ENCODE peak calls at places on chromosomes 3 and 15, in five cellular contexts. O is psoas muscle, A is omental fat pad, S is esophagus muscularis mucosa, Y is esophagus squamous epithelium. J is an unnamed sample.

GRCh38 chr3:177875786-177876476 is 660.3 kb upstream of the KCNMB2 start:
- DNase-seq in O (no peak), A (no peak), S (no peak), Y (no peak), J (no peak)

GRCh38 chr3:157335677-157336076 is 101.0 kb upstream of the PTX3 start:
- DNase-seq in O (no peak), A (no peak), S (no peak), Y (no peak), J (no peak)

GRCh38 chr3:31550452-31551251 is 17.9 kb downstream of the STT3B start:
- DNase-seq in O (no peak), A (no peak), S (no peak), Y (no peak), J (no peak)

GRCh38 chr3:160279657-160280056 is 54.4 kb downstream of the C3orf80 start:
- DNase-seq in O (no peak), A (no peak), S (no peak), Y (no peak), J (no peak)

GRCh38 chr3:107740992-107741896 is 218.5 kb downstream of the BBX start:
- DNase-seq in O (no peak), A (no peak), S (no peak), Y (no peak), J (no peak)

GRCh38 chr15:62928996-62929350 is 113.6 kb upstream of the TPM1 start:
- DNase-seq in O (no peak), A (no peak), S (no peak), Y (no peak), J (no peak)

GRCh38 chr3:108103971-108104797 is 13.4 kb upstream of the CD47 start:
- DNase-seq in O (no peak), A (no peak), S (no peak), Y (no peak), J (no peak)

GRCh38 chr15:82393671-82394070 is 35.9 kb upstream of the GOLGA6L9 start:
- DNase-seq in O (no peak), A (no peak), S (no peak), Y (no peak), J (no peak)

GRCh38 chr15:97874139-97874538 is 86.4 kb upstream of the ARRDC4 start:
- DNase-seq in O (no peak), A (no peak), S (no peak), Y (no peak), J (no peak)

GRCh38 chr3:125125822-125126245 is 70.0 kb upstream of the HEG1 start:
- DNase-seq in O (no peak), A (peak), S (no peak), Y (no peak), J (no peak)

GRCh38 chr15:28099555-28100140 is 533 bp upstream of the OCA2 start:
- DNase-seq in O (no peak), A (no peak), S (no peak), Y (no peak), J (no peak)

GRCh38 chr15:28098360-28098765 is 752 bp downstream of the OCA2 start:
- DNase-seq in O (no peak), A (no peak), S (no peak), Y (no peak), J (no peak)

GRCh38 chr15:28097656-28098359 is 1.3 kb downstream of the OCA2 start:
- DNase-seq in O (no peak), A (no peak), S (no peak), Y (no peak), J (no peak)

GRCh38 chr15:28100516-28101195 is 1.5 kb upstream of the OCA2 start:
- DNase-seq in O (no peak), A (no peak), S (no peak), Y (no peak), J (no peak)

DNA sequence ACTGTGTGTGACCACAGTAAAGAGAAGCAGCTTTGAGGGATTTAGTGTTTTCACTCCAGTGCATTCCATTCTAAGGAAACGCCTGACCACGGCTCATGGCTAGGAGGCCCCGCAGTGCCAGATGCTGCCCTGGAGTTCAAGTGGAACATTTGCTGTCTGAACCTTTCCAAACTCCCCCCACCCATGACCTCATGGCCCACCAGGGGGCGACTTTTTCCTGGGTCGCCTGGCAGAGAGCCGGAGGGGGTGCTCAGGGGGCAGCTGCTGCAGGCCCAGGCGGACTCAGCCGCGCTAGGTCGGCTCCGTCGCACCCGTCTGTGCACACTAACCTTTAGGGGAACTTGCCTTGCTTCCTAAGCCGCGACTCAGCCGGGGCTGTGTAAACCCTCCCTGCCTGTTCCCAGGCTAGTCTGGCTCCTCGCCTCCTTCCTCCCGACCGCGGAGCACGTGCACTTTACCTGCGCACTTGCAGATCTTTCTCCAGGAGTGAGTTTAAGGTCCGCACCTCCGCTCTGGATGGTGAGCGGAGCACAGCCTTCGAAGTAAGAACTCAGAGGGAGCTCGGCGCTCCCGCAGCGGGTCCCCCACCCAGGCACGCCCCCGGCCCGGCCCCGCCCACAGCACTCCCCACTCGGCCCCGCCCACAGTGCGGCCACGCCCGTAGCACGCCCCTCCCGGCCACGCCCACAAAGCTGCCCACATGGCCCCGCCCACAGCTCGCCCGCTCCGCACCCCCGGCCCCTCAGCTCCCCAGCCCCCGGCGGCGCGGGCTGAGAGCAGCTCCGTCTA is at the start of gene OCA2:
- DNase-seq in O (peak), A (no peak), S (no peak), Y (no peak), J (peak)
- TF ChIP-seq CTCF in O (no peak), A (no peak), S (no peak), Y (no peak), J (peak)

GRCh38 chr15:87582169-87582568 is 674.4 kb downstream of the NTRK3 start:
- DNase-seq in O (no peak), A (no peak), S (no peak), Y (no peak), J (no peak)
- TF ChIP-seq CTCF in O (no peak), A (no peak), S (no peak), Y (no peak), J (no peak)

DNA sequence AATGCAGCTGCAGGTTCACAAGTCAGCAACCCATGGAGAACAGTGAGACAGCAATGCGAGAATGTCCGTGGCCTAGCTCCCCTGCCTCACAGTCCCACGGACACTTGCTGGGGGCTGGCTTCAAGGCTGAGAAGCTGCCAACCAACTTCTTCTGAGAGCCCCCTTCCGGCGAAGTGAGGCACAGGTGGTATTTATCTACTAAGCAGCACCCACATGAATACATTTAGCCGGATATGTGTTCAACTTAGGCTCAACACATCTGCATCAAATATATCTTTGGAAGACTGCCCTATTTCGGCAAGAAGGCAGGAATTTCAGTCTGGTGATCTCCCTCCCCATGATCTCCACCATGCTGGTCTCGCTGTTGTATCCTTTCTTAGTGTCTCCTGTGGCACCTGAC is 341.0 kb upstream of the NR2E3 start:
- DNase-seq in O (no peak), A (no peak), S (no peak), Y (no peak), J (no peak)
- TF ChIP-seq CTCF in O (no peak), A (no peak), S (no peak), Y (no peak), J (peak)

GRCh38 chr3:138263104-138263503 is 66.5 kb downstream of the NME9 start:
- DNase-seq in O (no peak), A (no peak), S (no peak), Y (no peak), J (no peak)
- TF ChIP-seq CTCF in O (peak), A (no peak), S (no peak), Y (no peak), J (peak)

GRCh38 chr3:121997372-121997771 is 24.7 kb downstream of the ILDR1 start:
- DNase-seq in O (no peak), A (no peak), S (peak), Y (no peak), J (no peak)

GRCh38 chr3:121992601-121993560 is 29.2 kb downstream of the ILDR1 start:
- DNase-seq in O (no peak), A (no peak), S (peak), Y (no peak), J (no peak)

GRCh38 chr3:121998588-121999473 is 23.2 kb downstream of the ILDR1 start:
- DNase-seq in O (no peak), A (no peak), S (peak), Y (no peak), J (no peak)

GRCh38 chr3:121998030-121998580 is 23.9 kb downstream of the ILDR1 start:
- DNase-seq in O (no peak), A (no peak), S (peak), Y (no peak), J (no peak)

GRCh38 chr3:121995190-121996137 is 26.6 kb downstream of the ILDR1 start:
- DNase-seq in O (peak), A (no peak), S (no peak), Y (peak), J (peak)
- TF ChIP-seq CTCF in O (peak), A (no peak), S (peak), Y (peak), J (peak)

DNA sequence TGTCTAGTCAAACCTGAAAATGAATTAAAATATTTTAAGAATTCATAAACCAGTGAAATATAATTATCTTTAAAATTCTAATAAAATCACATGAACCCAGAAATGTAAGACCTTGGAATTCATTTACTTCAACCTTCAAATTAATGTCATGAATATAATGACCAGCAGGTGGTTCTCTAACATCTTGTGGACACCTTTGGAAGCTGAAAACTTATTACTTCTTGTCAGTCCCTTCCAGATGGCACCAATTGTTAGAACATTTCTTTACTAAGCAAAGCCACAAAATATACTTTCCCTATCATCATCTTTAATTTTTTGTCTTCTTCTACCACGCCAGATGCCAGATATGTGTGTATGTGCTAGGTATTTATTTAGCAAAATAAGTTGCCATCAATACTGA is 240.0 kb downstream of the MBNL1 start:
- DNase-seq in O (no peak), A (no peak), S (no peak), Y (no peak), J (no peak)
- TF ChIP-seq CTCF in O (peak), A (no peak), S (peak), Y (peak), J (peak)

GRCh38 chr15:39171944-39172368 is 408.9 kb upstream of the THBS1 start:
- DNase-seq in O (peak), A (no peak), S (no peak), Y (no peak), J (no peak)
- TF ChIP-seq CTCF in O (no peak), A (no peak), S (peak), Y (peak), J (peak)

GRCh38 chr3:27079427-27080105 is 289.6 kb downstream of the NEK10 start:
- DNase-seq in O (no peak), A (no peak), S (no peak), Y (no peak), J (no peak)

GRCh38 chr3:27076815-27077630 is 292.2 kb downstream of the NEK10 start:
- DNase-seq in O (no peak), A (no peak), S (no peak), Y (no peak), J (no peak)

GRCh38 chr3:27081566-27081965 is 287.6 kb downstream of the NEK10 start:
- DNase-seq in O (no peak), A (no peak), S (no peak), Y (no peak), J (no peak)

GRCh38 chr3:27080126-27080525 is 289.1 kb downstream of the NEK10 start:
- DNase-seq in O (no peak), A (no peak), S (no peak), Y (no peak), J (no peak)

DNA sequence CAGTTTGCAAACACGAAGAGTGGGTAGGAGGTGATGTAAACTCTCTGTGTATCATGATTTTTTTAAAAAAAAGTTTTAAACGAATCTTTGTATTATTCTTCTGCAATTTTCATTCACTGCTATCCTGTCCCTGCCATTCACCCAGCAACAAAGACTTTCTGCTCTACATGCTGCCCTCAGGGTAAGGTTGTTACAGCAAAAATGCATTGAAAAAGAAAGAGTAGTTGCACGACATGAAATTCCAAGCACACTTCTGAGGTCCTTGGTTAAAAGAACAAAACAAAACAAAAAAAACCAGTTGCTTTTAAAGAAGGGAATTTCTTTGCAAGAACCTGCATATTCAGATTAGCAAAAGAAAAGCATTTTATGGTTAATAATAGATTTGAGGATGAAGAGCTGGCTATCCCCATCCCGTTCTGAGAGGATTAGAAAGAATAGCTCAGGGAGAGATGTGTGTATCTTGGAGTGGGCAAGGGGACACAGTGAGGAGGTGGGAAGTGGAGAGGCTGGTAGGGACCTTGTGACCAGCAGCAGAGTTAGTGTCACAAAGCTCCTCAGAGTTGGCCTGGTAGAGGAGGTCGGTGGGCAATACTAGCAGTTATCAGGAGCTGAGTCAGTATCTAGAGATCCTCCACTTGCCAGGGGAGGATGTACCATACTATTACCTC is 290.8 kb downstream of the NEK10 start:
- DNase-seq in O (no peak), A (no peak), S (no peak), Y (no peak), J (no peak)
- TF ChIP-seq CTCF in O (no peak), A (no peak), S (no peak), Y (no peak), J (no peak)

GRCh38 chr15:67839358-67839928 is 402 bp downstream of the RNU6-1 start:
- DNase-seq in O (no peak), A (no peak), S (no peak), Y (no peak), J (no peak)

GRCh38 chr15:67839929-67840746 is at the start of gene RNU6-1:
- DNase-seq in O (peak), A (peak), S (peak), Y (peak), J (peak)

GRCh38 chr15:67843092-67843501 is 3.3 kb upstream of the RNU6-1 start:
- DNase-seq in O (no peak), A (no peak), S (no peak), Y (no peak), J (no peak)

GRCh38 chr15:67838789-67839332 is 984 bp downstream of the RNU6-1 start:
- DNase-seq in O (peak), A (no peak), S (no peak), Y (no peak), J (no peak)

GRCh38 chr15:67840747-67841634 is 1.1 kb upstream of the RNU6-1 start:
- DNase-seq in O (no peak), A (no peak), S (no peak), Y (no peak), J (no peak)
- TF ChIP-seq CTCF in O (no peak), A (no peak), S (no peak), Y (no peak), J (no peak)

DNA sequence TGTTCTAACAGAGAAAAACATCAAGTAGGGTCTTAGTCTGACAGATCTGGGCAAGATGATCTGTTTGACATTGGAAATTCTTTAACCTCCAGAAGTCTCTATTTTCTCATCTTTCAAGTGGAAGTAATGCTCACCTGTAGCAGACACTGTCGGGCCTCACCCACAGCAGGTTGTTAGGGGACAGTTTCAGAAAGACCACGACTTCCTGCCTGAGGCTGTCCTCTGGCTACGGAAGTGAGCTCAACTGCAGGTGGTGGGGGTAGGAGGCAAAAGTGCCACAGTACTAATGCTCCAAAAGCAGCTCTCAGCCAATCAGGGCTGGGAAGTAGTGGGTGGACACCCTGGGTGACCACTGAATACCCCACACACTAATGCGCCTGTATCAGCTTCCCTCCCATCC is 111.4 kb upstream of the TOPAZ1 start:
- DNase-seq in O (no peak), A (no peak), S (no peak), Y (no peak), J (no peak)
- TF ChIP-seq CTCF in O (no peak), A (no peak), S (no peak), Y (no peak), J (no peak)

J was measured in D721Med.